ENCODE peak calls at places on chromosomes 16 and 17, in five cellular contexts. T is H1, N is IMR-90, M is mesenchymal stem cell, B is neuronal stem cell. P is an unnamed sample.

GRCh38 chr17:29444589-29444988 is 54.4 kb downstream of the TAOK1 start:
- DNase-seq in T (no peak), N (peak), M (peak), B (no peak), P (peak)

GRCh38 chr16:14523632-14524031 is 106.4 kb downstream of the PARN start:
- DNase-seq in T (no peak), N (no peak), M (no peak), B (peak), P (no peak)

GRCh38 chr17:64505320-64506200 is 529 bp downstream of the DDX5 start:
- DNase-seq in T (peak), N (peak), M (peak), B (peak), P (peak)

GRCh38 chr17:55426851-55427586 is 5.4 kb upstream of the MMD start:
- DNase-seq in T (no peak), N (peak), M (peak), B (no peak), P (peak)

GRCh38 chr16:87305505-87306391 is 11.4 kb downstream of the C16orf95 start:
- DNase-seq in T (no peak), N (no peak), M (peak), B (no peak), P (no peak)

GRCh38 chr17:78532311-78532710 is 44.9 kb downstream of the DNAH17 start:
- DNase-seq in T (no peak), N (no peak), M (no peak), B (no peak), P (no peak)

GRCh38 chr17:77644981-77645380 is 313.5 kb upstream of the TNRC6C start:
- DNase-seq in T (no peak), N (no peak), M (no peak), B (no peak), P (no peak)

GRCh38 chr17:76152580-76152979 is 11.5 kb upstream of the FOXJ1 start:
- DNase-seq in T (no peak), N (no peak), M (no peak), B (no peak), P (no peak)

GRCh38 chr16:26491962-26492361 is 574.8 kb upstream of the C16orf82 start:
- DNase-seq in T (no peak), N (no peak), M (no peak), B (no peak), P (no peak)

GRCh38 chr16:81485824-81486554 is 41.4 kb downstream of the CMIP start:
- DNase-seq in T (no peak), N (no peak), M (no peak), B (no peak), P (peak)

GRCh38 chr17:80263253-80264047 is 2.8 kb downstream of the RNF213 start:
- DNase-seq in T (peak), N (peak), M (peak), B (no peak), P (peak)

GRCh38 chr17:16251043-16251442 is 34.0 kb downstream of the PIGL start:
- DNase-seq in T (no peak), N (no peak), M (no peak), B (no peak), P (no peak)

GRCh38 chr17:77831497-77832179 is 126.9 kb upstream of the TNRC6C start:
- DNase-seq in T (no peak), N (peak), M (peak), B (no peak), P (no peak)

GRCh38 chr17:62652251-62653001 is 25.0 kb downstream of the MRC2 start:
- DNase-seq in T (peak), N (peak), M (peak), B (peak), P (no peak)

GRCh38 chr17:30821751-30822723 is 2.5 kb downstream of the CRLF3 start:
- DNase-seq in T (no peak), N (no peak), M (no peak), B (no peak), P (no peak)

GRCh38 chr17:20965492-20965891 is 77.3 kb downstream of the USP22 start:
- DNase-seq in T (no peak), N (no peak), M (no peak), B (no peak), P (no peak)

GRCh38 chr17:68061512-68062313 is 26.2 kb downstream of the KPNA2 start:
- DNase-seq in T (no peak), N (peak), M (peak), B (no peak), P (no peak)

GRCh38 chr16:85094812-85095211 is 17.5 kb downstream of the CIBAR2 start:
- DNase-seq in T (no peak), N (no peak), M (no peak), B (no peak), P (no peak)

GRCh38 chr17:40647549-40648325 is at the start of gene SMARCE1:
- DNase-seq in T (peak), N (peak), M (peak), B (peak), P (peak)
- H2BK120ac ChIP-seq in T (peak), N (peak), M (peak), B (peak), P (peak)

DNA sequence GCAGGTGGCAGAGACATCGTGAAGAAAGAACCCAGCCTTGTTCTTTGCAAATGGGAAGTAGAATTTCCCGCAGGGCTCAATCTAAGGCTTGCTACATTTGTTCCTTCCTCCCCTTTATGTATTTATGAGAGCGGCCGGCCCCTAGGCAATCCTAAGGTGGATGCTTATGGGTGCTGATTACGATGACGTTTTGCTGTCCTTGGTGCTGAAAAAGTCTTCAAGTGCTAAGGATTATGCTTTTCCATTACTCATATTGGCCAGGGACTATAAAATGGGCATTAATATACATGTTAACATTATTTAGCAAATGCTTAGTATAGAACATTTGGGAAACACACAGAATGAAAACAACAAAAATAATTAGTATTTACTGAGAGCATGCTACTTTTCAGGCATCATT is 313.3 kb upstream of the XYLT1 start:
- DNase-seq in T (no peak), N (peak), M (no peak), B (peak), P (peak)
- H3K9ac ChIP-seq in T (no peak), N (no peak), M (no peak), B (no peak), P (no peak)

DNA sequence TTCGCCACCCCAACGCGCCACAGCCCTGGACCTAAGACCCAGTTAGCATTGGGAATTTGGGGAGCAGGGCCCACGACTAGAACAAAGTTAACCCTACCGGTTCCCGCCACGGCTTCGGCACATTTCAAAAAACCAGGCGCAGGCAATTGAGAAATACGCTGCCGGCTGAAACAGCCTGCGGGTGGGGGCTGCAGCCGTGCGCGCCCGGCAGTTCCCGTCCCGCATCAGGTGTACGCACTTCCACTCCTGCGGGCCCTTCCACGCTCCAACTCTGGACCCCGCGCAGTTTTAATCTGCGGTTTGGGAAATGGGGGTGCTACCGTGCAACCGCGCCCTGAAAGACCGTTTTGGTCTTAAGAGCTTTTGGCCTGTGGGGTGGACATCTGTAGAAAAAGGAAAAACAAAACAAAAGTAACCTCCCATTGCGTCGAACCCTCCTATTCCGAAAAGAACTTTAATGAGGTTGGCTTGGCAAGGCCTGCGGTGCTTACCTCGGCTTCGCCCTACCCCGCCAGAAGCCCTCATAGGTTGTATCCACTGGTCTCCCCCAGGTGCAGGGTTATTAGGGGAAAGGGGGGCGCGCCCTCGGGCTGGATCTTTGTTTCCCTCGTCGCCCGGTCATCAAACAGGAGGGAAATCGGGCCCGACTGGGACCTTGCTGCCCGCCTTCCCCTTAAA is 7.1 kb downstream of the IRX5 start:
- DNase-seq in T (peak), N (no peak), M (no peak), B (peak), P (no peak)
- H4K91ac ChIP-seq in T (no peak), N (no peak), M (no peak), B (no peak), P (no peak)

DNA sequence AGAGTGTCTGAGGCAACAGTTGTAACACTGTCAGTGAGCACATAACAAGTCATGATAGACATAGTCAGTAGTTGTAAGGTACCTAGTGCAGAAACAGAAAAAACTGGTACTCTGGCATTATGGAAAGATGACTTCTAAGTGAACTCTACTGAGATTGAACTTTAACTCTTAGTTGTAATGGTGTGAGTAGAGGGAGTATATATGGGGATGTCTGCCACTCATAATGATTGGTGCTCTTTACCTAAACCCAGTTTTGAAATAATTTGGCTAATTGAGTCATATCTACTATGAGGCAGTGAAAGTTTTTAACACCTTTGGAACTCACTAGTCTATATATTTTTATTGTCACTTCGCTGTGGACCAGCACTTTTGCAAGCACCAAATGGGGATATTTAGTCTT is 6.6 kb downstream of the NLK start:
- DNase-seq in T (no peak), N (no peak), M (no peak), B (no peak), P (no peak)
- H2BK120ac ChIP-seq in T (no peak), N (no peak), M (no peak), B (no peak), P (no peak)

GRCh38 chr16:30903002-30903401 is 6.6 kb downstream of the CTF1 start:
- DNase-seq in T (no peak), N (no peak), M (no peak), B (no peak), P (no peak)

GRCh38 chr16:30904114-30904780 is 7.8 kb downstream of the CTF1 start:
- DNase-seq in T (no peak), N (no peak), M (no peak), B (no peak), P (no peak)

GRCh38 chr16:30902070-30902972 is 5.9 kb downstream of the CTF1 start:
- DNase-seq in T (peak), N (peak), M (peak), B (no peak), P (peak)

GRCh38 chr16:30901201-30902069 is 5.0 kb downstream of the CTF1 start:
- DNase-seq in T (no peak), N (no peak), M (peak), B (no peak), P (no peak)

GRCh38 chr16:30903596-30903995 is 7.2 kb downstream of the CTF1 start:
- DNase-seq in T (no peak), N (no peak), M (no peak), B (no peak), P (no peak)
- H3K9ac ChIP-seq in T (no peak), N (no peak), M (no peak), B (no peak), P (no peak)

DNA sequence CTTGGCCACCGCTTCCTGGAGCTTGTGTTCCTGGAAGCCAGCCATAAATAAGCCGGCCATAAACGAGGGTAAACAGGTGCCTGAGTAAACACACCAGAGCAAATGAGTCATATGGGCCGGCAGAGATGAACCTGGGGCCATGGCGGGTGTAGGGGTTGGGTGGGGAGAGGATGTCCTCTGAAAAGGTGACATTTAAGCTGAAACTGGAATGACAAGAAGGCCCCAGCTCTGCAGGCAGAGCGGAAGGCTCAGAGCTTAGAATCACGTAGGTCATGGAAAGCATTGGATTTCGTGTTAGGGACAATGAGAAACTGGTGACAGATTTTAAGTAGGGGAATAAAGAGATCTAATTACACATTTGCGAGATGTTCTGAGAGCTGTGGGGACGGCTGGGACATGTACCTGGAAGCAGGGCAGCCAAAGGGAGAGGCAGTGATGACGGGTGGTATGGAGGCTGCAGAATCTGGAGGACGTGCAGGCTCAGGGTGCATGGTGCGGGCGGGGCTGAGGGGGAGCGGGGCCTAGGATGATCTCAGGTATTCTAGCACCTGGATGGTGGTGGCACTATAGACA is 8.1 kb upstream of the DNASE1 start:
- DNase-seq in T (peak), N (peak), M (peak), B (no peak), P (no peak)
- H4K91ac ChIP-seq in T (peak), N (no peak), M (no peak), B (no peak), P (no peak)

GRCh38 chr16:17083628-17084027 is 387.1 kb downstream of the XYLT1 start:
- DNase-seq in T (no peak), N (no peak), M (no peak), B (peak), P (peak)

GRCh38 chr16:17080105-17080504 is 390.7 kb downstream of the XYLT1 start:
- DNase-seq in T (no peak), N (no peak), M (no peak), B (no peak), P (no peak)

GRCh38 chr16:17078950-17079631 is 391.7 kb downstream of the XYLT1 start:
- DNase-seq in T (no peak), N (no peak), M (no peak), B (no peak), P (no peak)

GRCh38 chr16:17084134-17084533 is 386.6 kb downstream of the XYLT1 start:
- DNase-seq in T (no peak), N (no peak), M (no peak), B (peak), P (no peak)

DNA sequence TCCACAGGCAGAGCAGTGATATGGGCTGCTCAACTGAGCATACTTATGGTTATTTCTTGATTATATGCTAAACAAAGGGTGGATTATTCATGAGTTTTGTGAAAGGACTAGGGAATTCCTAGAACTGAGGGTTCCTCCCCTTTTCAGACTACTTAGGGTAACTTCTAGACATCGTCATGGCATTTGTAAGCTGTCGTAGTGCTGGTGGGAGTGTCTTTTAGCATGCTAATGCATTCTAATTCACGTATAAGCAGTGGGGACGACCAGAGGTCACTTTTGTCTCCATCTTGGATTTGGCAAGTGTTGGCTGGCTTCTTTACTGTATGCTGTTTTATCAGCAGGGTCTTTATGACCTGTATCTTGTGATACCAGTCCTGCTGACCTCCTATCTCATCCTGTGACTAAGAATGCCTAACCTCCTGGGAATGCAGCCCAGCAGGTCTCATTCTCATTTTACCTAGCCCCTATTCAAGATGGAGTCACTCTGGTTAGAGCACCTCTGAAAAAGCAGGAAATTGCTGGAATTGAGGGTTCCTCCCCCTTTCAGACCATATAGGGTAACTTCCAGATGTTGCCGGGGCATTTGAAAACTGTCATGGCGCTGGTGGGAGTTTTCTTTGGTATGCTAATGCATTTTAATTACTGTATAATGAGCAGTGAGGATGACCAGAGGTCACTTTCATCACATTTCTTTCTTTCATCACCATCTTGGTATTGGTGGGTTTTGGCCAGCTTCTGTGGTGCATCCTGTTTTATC is 388.5 kb downstream of the XYLT1 start:
- DNase-seq in T (no peak), N (no peak), M (no peak), B (no peak), P (peak)
- H2BK120ac ChIP-seq in T (no peak), N (no peak), M (no peak), B (no peak), P (no peak)

DNA sequence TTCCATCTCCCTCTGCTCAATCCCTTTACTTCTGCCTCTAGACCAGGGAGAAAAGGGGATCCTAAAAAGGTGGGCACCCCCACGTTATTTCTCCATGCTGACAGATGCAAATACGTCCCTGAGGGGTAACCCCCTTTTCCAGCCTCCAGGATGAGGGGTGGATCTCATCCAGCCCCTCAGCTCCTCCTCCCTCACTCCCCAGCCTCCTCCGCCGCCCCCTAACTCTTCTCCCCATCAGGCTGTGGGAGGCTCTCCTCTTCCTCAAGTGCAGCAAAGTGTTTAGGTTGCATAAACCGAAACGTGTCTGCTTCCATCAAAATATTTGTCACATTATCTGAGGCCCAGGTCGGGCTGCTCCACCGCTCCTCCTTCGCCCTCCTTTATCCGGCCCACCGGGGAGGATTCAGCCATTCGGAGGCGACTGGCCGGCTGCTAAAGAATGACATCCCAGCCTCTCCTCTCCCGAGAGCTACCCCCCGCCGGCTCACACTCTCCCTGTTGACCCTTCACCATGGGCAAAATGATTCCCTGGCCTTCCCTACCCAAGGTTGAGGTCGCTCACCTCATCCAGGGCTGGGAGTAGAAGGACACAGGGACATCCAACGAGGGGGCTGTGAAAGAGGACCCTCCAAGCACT is 1.2 kb upstream of the C1QL1 start:
- DNase-seq in T (peak), N (no peak), M (no peak), B (no peak), P (no peak)
- H3K9ac ChIP-seq in T (no peak), N (no peak), M (no peak), B (peak), P (no peak)

P was measured in trophoblast cell.